ENCODE peak calls at places on chromosomes 1 and 21, in nine cellular contexts. One of them, this sample, is unnamed.

GRCh38 chr1:6075747-6076146 is 30.1 kb downstream of the KCNAB2 start:
- DNase-seq in stimulated activated CD8-positive, alpha-beta memory T cell treated with anti-CD3 and anti-CD28 coated beads, Interleukin-15, amount 100 ng/mL, for 4 hours: no peak
- DNase-seq in AG08396: no peak
- DNase-seq in body of pancreas: no peak
- DNase-seq in stimulated activated CD4-positive, alpha-beta T cell treated with anti-CD3 and anti-CD28 coated beads, TNF-alpha, amount 100 ng/mL, for 48 hours: no peak
- DNase-seq in GM18507: no peak
- DNase-seq in DMS79: no peak
- DNase-seq in Panc1: no peak
- DNase-seq in lung: no peak
- DNase-seq in this sample: no peak

GRCh38 chr1:67957026-67957425 is 93.4 kb downstream of the DIRAS3 start:
- DNase-seq in DMS79: no peak
- DNase-seq in Panc1: no peak
- DNase-seq in stimulated activated CD4-positive, alpha-beta T cell treated with anti-CD3 and anti-CD28 coated beads, TNF-alpha, amount 100 ng/mL, for 48 hours: no peak
- DNase-seq in lung: no peak
- DNase-seq in GM18507: no peak
- DNase-seq in body of pancreas: no peak
- DNase-seq in AG08396: no peak
- DNase-seq in stimulated activated CD8-positive, alpha-beta memory T cell treated with anti-CD3 and anti-CD28 coated beads, Interleukin-15, amount 100 ng/mL, for 4 hours: no peak
- DNase-seq in this sample: no peak

GRCh38 chr1:226637147-226637935 is 88.8 kb downstream of the STUM start:
- DNase-seq in Panc1: no peak
- DNase-seq in GM18507: no peak
- DNase-seq in body of pancreas: no peak
- DNase-seq in stimulated activated CD8-positive, alpha-beta memory T cell treated with anti-CD3 and anti-CD28 coated beads, Interleukin-15, amount 100 ng/mL, for 4 hours: no peak
- DNase-seq in stimulated activated CD4-positive, alpha-beta T cell treated with anti-CD3 and anti-CD28 coated beads, TNF-alpha, amount 100 ng/mL, for 48 hours: no peak
- DNase-seq in AG08396: peak
- DNase-seq in lung: no peak
- DNase-seq in DMS79: no peak
- DNase-seq in this sample: no peak

GRCh38 chr1:43849670-43850069 is 83.9 kb upstream of the ARTN start:
- DNase-seq in AG08396: no peak
- DNase-seq in stimulated activated CD4-positive, alpha-beta T cell treated with anti-CD3 and anti-CD28 coated beads, TNF-alpha, amount 100 ng/mL, for 48 hours: no peak
- DNase-seq in DMS79: no peak
- DNase-seq in body of pancreas: no peak
- DNase-seq in lung: no peak
- DNase-seq in stimulated activated CD8-positive, alpha-beta memory T cell treated with anti-CD3 and anti-CD28 coated beads, Interleukin-15, amount 100 ng/mL, for 4 hours: no peak
- DNase-seq in Panc1: no peak
- DNase-seq in GM18507: no peak
- DNase-seq in this sample: no peak

GRCh38 chr1:12460911-12461621 is 156.9 kb downstream of the DHRS3 start:
- DNase-seq in lung: no peak
- DNase-seq in GM18507: no peak
- DNase-seq in Panc1: no peak
- DNase-seq in DMS79: no peak
- DNase-seq in stimulated activated CD8-positive, alpha-beta memory T cell treated with anti-CD3 and anti-CD28 coated beads, Interleukin-15, amount 100 ng/mL, for 4 hours: no peak
- DNase-seq in AG08396: no peak
- DNase-seq in body of pancreas: peak
- DNase-seq in stimulated activated CD4-positive, alpha-beta T cell treated with anti-CD3 and anti-CD28 coated beads, TNF-alpha, amount 100 ng/mL, for 48 hours: no peak
- DNase-seq in this sample: no peak

GRCh38 chr21:14070049-14070893 is 140.5 kb downstream of the LIPI start:
- DNase-seq in AG08396: no peak
- DNase-seq in stimulated activated CD8-positive, alpha-beta memory T cell treated with anti-CD3 and anti-CD28 coated beads, Interleukin-15, amount 100 ng/mL, for 4 hours: no peak
- DNase-seq in body of pancreas: no peak
- DNase-seq in DMS79: no peak
- DNase-seq in Panc1: no peak
- DNase-seq in lung: no peak
- DNase-seq in stimulated activated CD4-positive, alpha-beta T cell treated with anti-CD3 and anti-CD28 coated beads, TNF-alpha, amount 100 ng/mL, for 48 hours: no peak
- DNase-seq in GM18507: no peak
- DNase-seq in this sample: no peak

GRCh38 chr1:24909388-24909898 is 20.6 kb downstream of the RUNX3 start:
- DNase-seq in DMS79: no peak
- DNase-seq in stimulated activated CD8-positive, alpha-beta memory T cell treated with anti-CD3 and anti-CD28 coated beads, Interleukin-15, amount 100 ng/mL, for 4 hours: no peak
- DNase-seq in AG08396: peak
- DNase-seq in GM18507: no peak
- DNase-seq in body of pancreas: peak
- DNase-seq in lung: peak
- DNase-seq in stimulated activated CD4-positive, alpha-beta T cell treated with anti-CD3 and anti-CD28 coated beads, TNF-alpha, amount 100 ng/mL, for 48 hours: no peak
- DNase-seq in Panc1: no peak
- DNase-seq in this sample: no peak

GRCh38 chr1:155242805-155243358 is 12.4 kb downstream of the ENTREP3 start:
- DNase-seq in Panc1: no peak
- DNase-seq in DMS79: no peak
- DNase-seq in GM18507: no peak
- DNase-seq in AG08396: no peak
- DNase-seq in stimulated activated CD4-positive, alpha-beta T cell treated with anti-CD3 and anti-CD28 coated beads, TNF-alpha, amount 100 ng/mL, for 48 hours: no peak
- DNase-seq in stimulated activated CD8-positive, alpha-beta memory T cell treated with anti-CD3 and anti-CD28 coated beads, Interleukin-15, amount 100 ng/mL, for 4 hours: no peak
- DNase-seq in lung: no peak
- DNase-seq in body of pancreas: no peak
- DNase-seq in this sample: no peak

GRCh38 chr1:110672001-110672752 is 2.6 kb downstream of the KCNA3 start:
- DNase-seq in body of pancreas: peak
- DNase-seq in AG08396: peak
- DNase-seq in lung: no peak
- DNase-seq in stimulated activated CD8-positive, alpha-beta memory T cell treated with anti-CD3 and anti-CD28 coated beads, Interleukin-15, amount 100 ng/mL, for 4 hours: no peak
- DNase-seq in stimulated activated CD4-positive, alpha-beta T cell treated with anti-CD3 and anti-CD28 coated beads, TNF-alpha, amount 100 ng/mL, for 48 hours: peak
- DNase-seq in GM18507: no peak
- DNase-seq in Panc1: no peak
- DNase-seq in DMS79: no peak
- DNase-seq in this sample: no peak

GRCh38 chr1:163970699-163971098 is 588.3 kb upstream of the PBX1 start:
- DNase-seq in lung: no peak
- DNase-seq in body of pancreas: no peak
- DNase-seq in stimulated activated CD4-positive, alpha-beta T cell treated with anti-CD3 and anti-CD28 coated beads, TNF-alpha, amount 100 ng/mL, for 48 hours: no peak
- DNase-seq in AG08396: no peak
- DNase-seq in stimulated activated CD8-positive, alpha-beta memory T cell treated with anti-CD3 and anti-CD28 coated beads, Interleukin-15, amount 100 ng/mL, for 4 hours: no peak
- DNase-seq in GM18507: no peak
- DNase-seq in Panc1: no peak
- DNase-seq in DMS79: no peak
- DNase-seq in this sample: peak

GRCh38 chr1:177122461-177122860 is 42.1 kb downstream of the ASTN1 start:
- DNase-seq in DMS79: no peak
- DNase-seq in AG08396: no peak
- DNase-seq in body of pancreas: no peak
- DNase-seq in lung: no peak
- DNase-seq in stimulated activated CD4-positive, alpha-beta T cell treated with anti-CD3 and anti-CD28 coated beads, TNF-alpha, amount 100 ng/mL, for 48 hours: no peak
- DNase-seq in stimulated activated CD8-positive, alpha-beta memory T cell treated with anti-CD3 and anti-CD28 coated beads, Interleukin-15, amount 100 ng/mL, for 4 hours: no peak
- DNase-seq in GM18507: no peak
- DNase-seq in Panc1: no peak
- DNase-seq in this sample: no peak

GRCh38 chr1:1282998-1283397 is 2.8 kb downstream of the SCNN1D start:
- DNase-seq in stimulated activated CD4-positive, alpha-beta T cell treated with anti-CD3 and anti-CD28 coated beads, TNF-alpha, amount 100 ng/mL, for 48 hours: no peak
- DNase-seq in DMS79: no peak
- DNase-seq in Panc1: no peak
- DNase-seq in GM18507: no peak
- DNase-seq in lung: no peak
- DNase-seq in AG08396: no peak
- DNase-seq in stimulated activated CD8-positive, alpha-beta memory T cell treated with anti-CD3 and anti-CD28 coated beads, Interleukin-15, amount 100 ng/mL, for 4 hours: no peak
- DNase-seq in body of pancreas: no peak
- DNase-seq in this sample: no peak

GRCh38 chr21:38843806-38844479 is 38.2 kb downstream of the ETS2 start:
- DNase-seq in AG08396: no peak
- DNase-seq in Panc1: no peak
- DNase-seq in body of pancreas: no peak
- DNase-seq in stimulated activated CD4-positive, alpha-beta T cell treated with anti-CD3 and anti-CD28 coated beads, TNF-alpha, amount 100 ng/mL, for 48 hours: no peak
- DNase-seq in lung: no peak
- DNase-seq in GM18507: no peak
- DNase-seq in stimulated activated CD8-positive, alpha-beta memory T cell treated with anti-CD3 and anti-CD28 coated beads, Interleukin-15, amount 100 ng/mL, for 4 hours: no peak
- DNase-seq in DMS79: no peak
- DNase-seq in this sample: peak

This sample was measured in foreskin keratinocyte.